ENCODE peak calls at places on chromosomes 3 and 15, in seven cellular contexts. O is activated CD8-positive, alpha-beta T cell treated with anti-CD3 and anti-CD28 coated beads, Interleukin-2, amount 10 ng/mL, durations not matched to agents 7 days and 5 days; K is activated CD8-positive, alpha-beta memory T cell treated with anti-CD3 and anti-CD28 coated beads for 48 hours; C is adipocyte; W is A549; S is right lobe of liver; Q is progenitor cell of endocrine pancreas. G is an unnamed sample.

GRCh38 chr3:19972056-19972455 is 25.2 kb downstream of the RAB5A start:
- DNase-seq in C (peak), S (no peak), K (no peak), Q (no peak), W (peak), O (no peak), G (no peak)

GRCh38 chr15:45471151-45471550 is 51.4 kb downstream of the SLC30A4 start:
- DNase-seq in Q (no peak), S (no peak), O (peak), C (no peak), K (no peak), W (no peak), G (no peak)

GRCh38 chr3:197023998-197024651 is 5.5 kb downstream of the MELTF start:
- DNase-seq in C (no peak), S (no peak), K (no peak), W (no peak), Q (no peak), O (no peak), G (no peak)

GRCh38 chr3:113575191-113575590 is 42.8 kb downstream of the SIDT1 start:
- DNase-seq in S (no peak), K (no peak), W (peak), O (no peak), Q (no peak), C (no peak), G (peak)

GRCh38 chr15:89749951-89750559 is 994 bp downstream of the MESP1 start:
- DNase-seq in C (peak), Q (no peak), S (no peak), O (no peak), K (no peak), W (no peak), G (no peak)

GRCh38 chr15:42157981-42158765 is 1.7 kb upstream of the PLA2G4F start:
- DNase-seq in W (no peak), K (no peak), C (peak), S (no peak), O (no peak), Q (no peak), G (no peak)

GRCh38 chr15:50627351-50628055 is 59.1 kb downstream of the TRPM7 start:
- DNase-seq in K (no peak), Q (no peak), C (peak), W (no peak), S (no peak), O (no peak), G (no peak)

GRCh38 chr3:29283739-29284138 is 2.9 kb downstream of the RBMS3 start:
- DNase-seq in K (no peak), C (peak), S (no peak), Q (no peak), W (no peak), O (no peak), G (no peak)

GRCh38 chr3:195807681-195808121 is 4.0 kb downstream of the MUC4 start:
- DNase-seq in S (no peak), K (no peak), O (no peak), C (no peak), Q (no peak), W (no peak), G (no peak)

GRCh38 chr15:33941279-33942063 is 26.8 kb upstream of the CHRM5 start:
- DNase-seq in C (no peak), O (no peak), Q (no peak), S (no peak), W (no peak), K (no peak), G (peak)

GRCh38 chr15:42031211-42031915 is 10.5 kb upstream of the PLA2G4E start:
- DNase-seq in O (no peak), Q (no peak), C (no peak), S (no peak), K (no peak), W (no peak), G (no peak)

GRCh38 chr15:76393614-76394013 is 57.0 kb downstream of the ISL2 start:
- DNase-seq in K (no peak), O (no peak), S (no peak), C (no peak), W (no peak), Q (no peak), G (no peak)

G was measured in SK-MEL-5.